ENCODE peak calls at places on chromosomes 6 and 20, in five cellular contexts. S is dermis blood vessel endothelial cell, V is HFF-Myc, X is aorta, H is ureter. J is an unnamed sample.

GRCh38 chr20:57738484-57738883 is 28.7 kb upstream of the PMEPA1 start:
- DNase-seq in H (no peak), S (no peak), X (no peak), V (no peak), J (peak)

GRCh38 chr6:14758421-14759043 is 487.3 kb upstream of the JARID2 start:
- DNase-seq in X (no peak), V (no peak), H (no peak), S (no peak), J (peak)

GRCh38 chr20:11091496-11091895 is 417.7 kb upstream of the JAG1 start:
- DNase-seq in V (no peak), H (no peak), S (no peak), X (no peak), J (no peak)

GRCh38 chr6:112202639-112203341 is 51.6 kb downstream of the LAMA4 start:
- DNase-seq in X (no peak), V (no peak), H (no peak), S (no peak), J (no peak)

GRCh38 chr6:44076366-44077200 is 50.7 kb downstream of the MRPL14 start:
- DNase-seq in H (no peak), X (peak), S (peak), V (no peak), J (peak)

GRCh38 chr20:35719717-35720116 is 20.5 kb downstream of the ROMO1 start:
- DNase-seq in H (no peak), V (no peak), S (no peak), X (no peak), J (no peak)

GRCh38 chr20:18132663-18133062 is 5.0 kb upstream of the KAT14 start:
- DNase-seq in V (no peak), S (no peak), H (no peak), X (no peak), J (no peak)

GRCh38 chr6:138483911-138484731 is 15.2 kb downstream of the NHSL1 start:
- DNase-seq in V (no peak), S (no peak), X (no peak), H (no peak), J (no peak)

GRCh38 chr6:56767435-56767834 is 124.7 kb upstream of the DST start:
- DNase-seq in S (no peak), H (no peak), V (no peak), X (no peak), J (no peak)

GRCh38 chr20:41393705-41394066 is 27.1 kb upstream of the EMILIN3 start:
- DNase-seq in V (no peak), H (no peak), S (no peak), X (no peak), J (peak)

GRCh38 chr6:15399651-15400470 is 154.0 kb downstream of the JARID2 start:
- DNase-seq in X (no peak), H (peak), S (peak), V (peak), J (peak)

GRCh38 chr6:158796353-158796752 is 22.8 kb downstream of the EZR start:
- DNase-seq in V (no peak), X (no peak), S (no peak), H (peak), J (no peak)

GRCh38 chr6:97215157-97215769 is 67.8 kb downstream of the MMS22L start:
- DNase-seq in X (peak), S (peak), V (peak), H (no peak), J (no peak)

GRCh38 chr6:154690857-154691256 is 42.4 kb upstream of the SCAF8 start:
- DNase-seq in X (no peak), V (no peak), H (no peak), S (no peak), J (no peak)

GRCh38 chr6:119278625-119279024 is 70.9 kb downstream of the MAN1A1 start:
- DNase-seq in V (no peak), H (no peak), X (no peak), S (no peak), J (no peak)

GRCh38 chr6:166435574-166435973 is 52.8 kb upstream of the MPC1 start:
- DNase-seq in H (peak), S (no peak), V (no peak), X (no peak), J (no peak)

GRCh38 chr6:110814488-110815259 is 595 bp downstream of the CDK19 start:
- DNase-seq in V (no peak), X (peak), S (peak), H (peak), J (peak)

GRCh38 chr20:13554706-13555105 is 84.0 kb downstream of the TASP1 start:
- DNase-seq in S (no peak), H (no peak), X (no peak), V (no peak), J (no peak)

GRCh38 chr20:64108731-64109389 is 1.5 kb upstream of the NPBWR2 start:
- DNase-seq in X (peak), V (no peak), H (peak), S (no peak), J (peak)

GRCh38 chr6:124234806-124235205 is 431.1 kb downstream of the NKAIN2 start:
- DNase-seq in X (no peak), H (no peak), S (no peak), V (no peak), J (no peak)

GRCh38 chr20:19737025-19737424 is 21.0 kb upstream of the RIN2 start:
- DNase-seq in S (no peak), H (no peak), V (no peak), X (no peak), J (no peak)

GRCh38 chr6:41306187-41306854 is 19.8 kb upstream of the TREM1 start:
- DNase-seq in V (peak), S (peak), X (no peak), H (no peak), J (no peak)

GRCh38 chr6:327538-328183 is 35.4 kb downstream of the DUSP22 start:
- DNase-seq in V (no peak), H (no peak), X (no peak), S (no peak), J (peak)